ENCODE peak calls at places on chromosomes 3 and 15, in eight cellular contexts. One of them, this sample, is unnamed.

GRCh38 chr15:67531379-67532059 is 10.6 kb downstream of the C15orf61 start:
- DNase-seq in H1: no peak
- DNase-seq in sigmoid colon: no peak
- DNase-seq in transverse colon: no peak
- DNase-seq in suprapubic skin: no peak
- DNase-seq in GM12878: no peak
- DNase-seq in SK-N-SH: no peak
- DNase-seq in HepG2: no peak
- DNase-seq in this sample: no peak

GRCh38 chr3:66488492-66488891 is 12.3 kb downstream of the LRIG1 start:
- DNase-seq in SK-N-SH: no peak
- DNase-seq in H1: no peak
- DNase-seq in sigmoid colon: no peak
- DNase-seq in transverse colon: no peak
- DNase-seq in GM12878: no peak
- DNase-seq in HepG2: no peak
- DNase-seq in suprapubic skin: no peak
- DNase-seq in this sample: no peak

GRCh38 chr15:88987951-88988671 is 74.9 kb upstream of the MFGE8 start:
- DNase-seq in sigmoid colon: no peak
- DNase-seq in GM12878: no peak
- DNase-seq in transverse colon: no peak
- DNase-seq in HepG2: no peak
- DNase-seq in SK-N-SH: no peak
- DNase-seq in H1: no peak
- DNase-seq in suprapubic skin: no peak
- DNase-seq in this sample: no peak

GRCh38 chr3:114128231-114128630 is 50.6 kb downstream of the DRD3 start:
- DNase-seq in GM12878: no peak
- DNase-seq in sigmoid colon: no peak
- DNase-seq in SK-N-SH: no peak
- DNase-seq in H1: no peak
- DNase-seq in suprapubic skin: no peak
- DNase-seq in transverse colon: no peak
- DNase-seq in HepG2: no peak
- DNase-seq in this sample: no peak

GRCh38 chr15:49232407-49232806 is 62.4 kb downstream of the GALK2 start:
- DNase-seq in SK-N-SH: no peak
- DNase-seq in HepG2: no peak
- DNase-seq in transverse colon: no peak
- DNase-seq in GM12878: no peak
- DNase-seq in sigmoid colon: no peak
- DNase-seq in suprapubic skin: no peak
- DNase-seq in H1: no peak
- DNase-seq in this sample: no peak

GRCh38 chr15:92831459-92832229 is 68.5 kb upstream of the CHD2 start:
- DNase-seq in H1: peak; percentile 90
- DNase-seq in GM12878: peak; percentile 98
- DNase-seq in suprapubic skin: peak; percentile 95
- DNase-seq in HepG2: peak; percentile 98
- DNase-seq in SK-N-SH: peak; percentile 85
- DNase-seq in sigmoid colon: peak; percentile 98
- DNase-seq in transverse colon: peak; percentile 90
- DNase-seq in this sample: peak; percentile 90

GRCh38 chr3:24487325-24488242 is 7.1 kb downstream of the THRB start:
- DNase-seq in transverse colon: no peak
- DNase-seq in GM12878: no peak
- DNase-seq in H1: no peak
- DNase-seq in HepG2: no peak
- DNase-seq in suprapubic skin: no peak
- DNase-seq in sigmoid colon: no peak
- DNase-seq in SK-N-SH: no peak
- DNase-seq in this sample: no peak

GRCh38 chr3:144028798-144029411 is 57.3 kb downstream of the DIPK2A start:
- DNase-seq in H1: no peak
- DNase-seq in transverse colon: no peak
- DNase-seq in suprapubic skin: no peak
- DNase-seq in SK-N-SH: no peak
- DNase-seq in GM12878: peak; percentile 72
- DNase-seq in sigmoid colon: no peak
- DNase-seq in HepG2: no peak
- DNase-seq in this sample: no peak

GRCh38 chr3:64694127-64694526 is 6.3 kb upstream of the ADAMTS9 start:
- DNase-seq in sigmoid colon: no peak
- DNase-seq in transverse colon: no peak
- DNase-seq in suprapubic skin: no peak
- DNase-seq in H1: no peak
- DNase-seq in HepG2: no peak
- DNase-seq in SK-N-SH: no peak
- DNase-seq in GM12878: no peak
- DNase-seq in this sample: no peak
- TF ChIP-seq EP300 in sigmoid colon: no peak
- TF ChIP-seq EP300 in transverse colon: no peak
- TF ChIP-seq EP300 in suprapubic skin: no peak
- TF ChIP-seq EP300 in H1: no peak
- TF ChIP-seq EP300 in HepG2: no peak
- TF ChIP-seq EP300 in SK-N-SH: no peak
- TF ChIP-seq EP300 in GM12878: no peak
- TF ChIP-seq EP300 in this sample: no peak

GRCh38 chr3:32569540-32570425 is 875 bp downstream of the DYNC1LI1 start:
- DNase-seq in SK-N-SH: peak; percentile 77
- DNase-seq in sigmoid colon: peak; percentile 83
- DNase-seq in GM12878: no peak
- DNase-seq in transverse colon: peak; percentile 74
- DNase-seq in suprapubic skin: peak; percentile 81
- DNase-seq in HepG2: peak; percentile 57
- DNase-seq in H1: peak; percentile 65
- DNase-seq in this sample: peak; percentile 67
- TF ChIP-seq POLR2AphosphoS5 in SK-N-SH: no peak
- TF ChIP-seq POLR2AphosphoS5 in sigmoid colon: no peak
- TF ChIP-seq POLR2AphosphoS5 in GM12878: no peak
- TF ChIP-seq POLR2AphosphoS5 in transverse colon: peak; percentile 23
- TF ChIP-seq POLR2AphosphoS5 in suprapubic skin: no peak
- TF ChIP-seq POLR2AphosphoS5 in HepG2: no peak
- TF ChIP-seq POLR2AphosphoS5 in H1: no peak
- TF ChIP-seq POLR2AphosphoS5 in this sample: no peak

GRCh38 chr15:39553947-39554731 is 26.7 kb upstream of the THBS1 start:
- DNase-seq in GM12878: peak; percentile 26
- DNase-seq in suprapubic skin: no peak
- DNase-seq in H1: no peak
- DNase-seq in sigmoid colon: peak; percentile 85
- DNase-seq in SK-N-SH: no peak
- DNase-seq in transverse colon: peak; percentile 58
- DNase-seq in HepG2: no peak
- DNase-seq in this sample: no peak
- TF ChIP-seq EP300 in GM12878: no peak
- TF ChIP-seq EP300 in suprapubic skin: no peak
- TF ChIP-seq EP300 in H1: no peak
- TF ChIP-seq EP300 in sigmoid colon: peak; percentile 77
- TF ChIP-seq EP300 in SK-N-SH: no peak
- TF ChIP-seq EP300 in transverse colon: no peak
- TF ChIP-seq EP300 in HepG2: no peak
- TF ChIP-seq EP300 in this sample: no peak

DNA sequence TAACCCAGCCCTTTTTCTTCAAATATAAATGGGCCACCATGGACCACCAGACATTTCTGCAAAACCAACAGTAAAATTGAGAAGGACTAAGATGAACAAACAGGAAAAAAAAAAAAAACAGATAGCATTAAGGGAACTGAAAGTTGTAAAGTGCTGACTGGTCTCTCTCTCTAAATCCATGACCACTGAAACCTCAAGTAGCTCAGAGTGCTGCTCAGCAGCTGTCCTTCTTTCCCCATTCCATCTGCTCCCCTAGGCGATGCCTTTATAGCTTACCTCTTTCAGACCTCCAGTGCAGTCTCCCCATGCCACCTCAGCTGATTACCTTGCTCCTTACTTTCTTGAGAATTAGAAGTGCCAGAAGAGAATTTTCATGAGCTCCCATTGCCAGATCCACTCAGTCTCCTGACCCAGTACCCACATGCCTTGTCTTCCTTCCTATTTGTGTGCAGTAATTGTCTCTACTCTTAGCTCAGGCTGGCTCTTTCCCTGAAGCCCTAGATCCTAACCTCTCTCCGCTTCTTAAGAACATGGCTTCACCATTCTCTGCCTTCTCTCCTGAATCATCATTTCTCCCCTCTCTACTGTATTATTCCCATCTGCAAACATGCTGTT is 23.9 kb upstream of the XIRP1 start:
- DNase-seq in sigmoid colon: no peak
- DNase-seq in H1: no peak
- DNase-seq in transverse colon: peak; percentile 21
- DNase-seq in SK-N-SH: no peak
- DNase-seq in GM12878: peak; percentile 68
- DNase-seq in suprapubic skin: no peak
- DNase-seq in HepG2: no peak
- DNase-seq in this sample: no peak
- TF ChIP-seq POLR2AphosphoS5 in sigmoid colon: no peak
- TF ChIP-seq POLR2AphosphoS5 in H1: no peak
- TF ChIP-seq POLR2AphosphoS5 in transverse colon: no peak
- TF ChIP-seq POLR2AphosphoS5 in SK-N-SH: no peak
- TF ChIP-seq POLR2AphosphoS5 in GM12878: no peak
- TF ChIP-seq POLR2AphosphoS5 in suprapubic skin: no peak
- TF ChIP-seq POLR2AphosphoS5 in HepG2: no peak
- TF ChIP-seq POLR2AphosphoS5 in this sample: no peak

GRCh38 chr15:62663547-62663946 is 379.0 kb upstream of the TPM1 start:
- DNase-seq in suprapubic skin: no peak
- DNase-seq in HepG2: no peak
- DNase-seq in sigmoid colon: no peak
- DNase-seq in SK-N-SH: no peak
- DNase-seq in H1: no peak
- DNase-seq in transverse colon: no peak
- DNase-seq in GM12878: no peak
- DNase-seq in this sample: no peak

GRCh38 chr15:62653122-62653521 is 389.4 kb upstream of the TPM1 start:
- DNase-seq in transverse colon: no peak
- DNase-seq in GM12878: no peak
- DNase-seq in sigmoid colon: no peak
- DNase-seq in SK-N-SH: no peak
- DNase-seq in HepG2: no peak
- DNase-seq in suprapubic skin: no peak
- DNase-seq in H1: no peak
- DNase-seq in this sample: no peak

GRCh38 chr15:62656071-62656470 is 386.5 kb upstream of the TPM1 start:
- DNase-seq in suprapubic skin: no peak
- DNase-seq in GM12878: no peak
- DNase-seq in SK-N-SH: no peak
- DNase-seq in H1: no peak
- DNase-seq in transverse colon: no peak
- DNase-seq in HepG2: no peak
- DNase-seq in sigmoid colon: no peak
- DNase-seq in this sample: no peak

GRCh38 chr15:62658498-62658897 is 384.0 kb upstream of the TPM1 start:
- DNase-seq in SK-N-SH: no peak
- DNase-seq in HepG2: no peak
- DNase-seq in H1: no peak
- DNase-seq in suprapubic skin: no peak
- DNase-seq in GM12878: no peak
- DNase-seq in sigmoid colon: no peak
- DNase-seq in transverse colon: no peak
- DNase-seq in this sample: no peak
- TF ChIP-seq EP300 in SK-N-SH: no peak
- TF ChIP-seq EP300 in HepG2: no peak
- TF ChIP-seq EP300 in H1: no peak
- TF ChIP-seq EP300 in suprapubic skin: no peak
- TF ChIP-seq EP300 in GM12878: no peak
- TF ChIP-seq EP300 in sigmoid colon: no peak
- TF ChIP-seq EP300 in transverse colon: no peak
- TF ChIP-seq EP300 in this sample: no peak

GRCh38 chr15:65087873-65088642 is 11.5 kb downstream of the KBTBD13 start:
- DNase-seq in GM12878: no peak
- DNase-seq in HepG2: no peak
- DNase-seq in H1: no peak
- DNase-seq in SK-N-SH: no peak
- DNase-seq in suprapubic skin: no peak
- DNase-seq in transverse colon: peak; percentile 73
- DNase-seq in sigmoid colon: peak; percentile 97
- DNase-seq in this sample: no peak
- TF ChIP-seq POLR2AphosphoS5 in GM12878: no peak
- TF ChIP-seq POLR2AphosphoS5 in HepG2: no peak
- TF ChIP-seq POLR2AphosphoS5 in H1: no peak
- TF ChIP-seq POLR2AphosphoS5 in SK-N-SH: no peak
- TF ChIP-seq POLR2AphosphoS5 in suprapubic skin: no peak
- TF ChIP-seq POLR2AphosphoS5 in transverse colon: peak; percentile 45
- TF ChIP-seq POLR2AphosphoS5 in sigmoid colon: peak; percentile 79
- TF ChIP-seq POLR2AphosphoS5 in this sample: no peak

GRCh38 chr3:126179825-126180476 is 435 bp downstream of the ALDH1L1 start:
- DNase-seq in H1: no peak
- DNase-seq in GM12878: no peak
- DNase-seq in suprapubic skin: no peak
- DNase-seq in SK-N-SH: peak; percentile 85
- DNase-seq in transverse colon: peak; percentile 26
- DNase-seq in sigmoid colon: peak; percentile 87
- DNase-seq in HepG2: peak; percentile 89
- DNase-seq in this sample: no peak
- TF ChIP-seq EP300 in H1: no peak
- TF ChIP-seq EP300 in GM12878: no peak
- TF ChIP-seq EP300 in suprapubic skin: no peak
- TF ChIP-seq EP300 in SK-N-SH: no peak
- TF ChIP-seq EP300 in transverse colon: no peak
- TF ChIP-seq EP300 in sigmoid colon: no peak
- TF ChIP-seq EP300 in HepG2: no peak
- TF ChIP-seq EP300 in this sample: no peak

DNA sequence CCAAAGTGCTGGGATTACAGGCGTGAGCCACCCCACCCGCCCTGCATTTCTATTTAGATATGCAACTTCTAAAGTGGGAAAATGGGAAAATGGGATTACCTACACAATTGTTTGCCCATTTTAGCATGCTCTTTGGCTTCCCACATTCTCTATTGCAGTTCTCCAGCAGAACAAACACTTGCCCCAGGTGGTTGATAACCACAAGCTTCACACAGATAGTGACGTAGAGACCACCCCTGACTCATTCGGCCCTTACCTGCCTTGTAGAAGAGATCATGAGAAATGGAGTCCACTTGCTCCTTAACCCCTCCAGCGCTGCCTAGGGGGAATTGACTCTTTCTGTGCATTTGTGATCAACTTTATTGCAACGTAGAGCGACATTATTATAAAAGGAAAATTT is 83.2 kb upstream of the RAP2B start:
- DNase-seq in transverse colon: no peak
- DNase-seq in SK-N-SH: no peak
- DNase-seq in H1: no peak
- DNase-seq in sigmoid colon: no peak
- DNase-seq in GM12878: no peak
- DNase-seq in suprapubic skin: no peak
- DNase-seq in HepG2: no peak
- DNase-seq in this sample: no peak
- TF ChIP-seq POLR2AphosphoS5 in transverse colon: no peak
- TF ChIP-seq POLR2AphosphoS5 in SK-N-SH: no peak
- TF ChIP-seq POLR2AphosphoS5 in H1: no peak
- TF ChIP-seq POLR2AphosphoS5 in sigmoid colon: no peak
- TF ChIP-seq POLR2AphosphoS5 in GM12878: no peak
- TF ChIP-seq POLR2AphosphoS5 in suprapubic skin: no peak
- TF ChIP-seq POLR2AphosphoS5 in HepG2: no peak
- TF ChIP-seq POLR2AphosphoS5 in this sample: no peak

This sample was measured in stomach.